ENCODE peak calls at places on chromosomes 11 and 22, in seven cellular contexts. D is AG04450, E is mammary epithelial cell, W is endothelial cell of umbilical vein, P is endothelial cell, Q is nephron progenitor cell, H is retinal pigment epithelial cell. T is an unnamed sample.

GRCh38 chr11:103961010-103961409 is 75.4 kb upstream of the DDI1 start:
- DNase-seq in H (no peak), E (peak), Q (no peak), W (no peak), D (peak), P (no peak), T (no peak)

GRCh38 chr22:27097933-27098332 is 440.5 kb downstream of the MIAT start:
- DNase-seq in E (no peak), H (no peak), W (no peak), Q (no peak), D (no peak), P (no peak), T (no peak)

GRCh38 chr11:26350002-26350401 is 18.1 kb downstream of the ANO3 start:
- DNase-seq in D (no peak), Q (no peak), W (no peak), E (no peak), H (no peak), P (no peak), T (no peak)

GRCh38 chr11:83972536-83972935 is 686.4 kb upstream of the CCDC90B start:
- DNase-seq in W (no peak), P (no peak), Q (no peak), E (no peak), D (no peak), H (no peak), T (no peak)

GRCh38 chr22:38110863-38111852 is 674 bp upstream of the BAIAP2L2 start:
- DNase-seq in Q (peak), P (no peak), E (no peak), W (no peak), H (no peak), D (no peak), T (peak)

GRCh38 chr11:125688066-125688465 is 7.4 kb upstream of the ACRV1 start:
- DNase-seq in H (no peak), E (no peak), P (no peak), Q (no peak), D (no peak), W (no peak), T (no peak)

GRCh38 chr11:131614514-131615085 is 244.2 kb downstream of the NTM start:
- DNase-seq in P (no peak), D (no peak), E (no peak), Q (no peak), W (no peak), H (no peak), T (no peak)

GRCh38 chr11:16924462-16924825 is 89.8 kb downstream of the PLEKHA7 start:
- DNase-seq in H (no peak), W (no peak), P (no peak), E (no peak), D (no peak), Q (no peak), T (no peak)

GRCh38 chr11:132126973-132127900 is 756.8 kb downstream of the NTM start:
- DNase-seq in P (peak), W (peak), D (peak), Q (peak), E (peak), H (peak), T (no peak)

GRCh38 chr11:19873730-19874129 is 161.1 kb downstream of the NAV2 start:
- DNase-seq in H (no peak), P (no peak), D (no peak), E (no peak), Q (no peak), W (no peak), T (no peak)

GRCh38 chr11:110075087-110075821 is 17.9 kb upstream of the ZC3H12C start:
- DNase-seq in E (no peak), D (no peak), Q (no peak), W (no peak), P (no peak), H (no peak), T (no peak)

GRCh38 chr11:33667819-33668467 is 32.7 kb downstream of the C11orf91 start:
- DNase-seq in P (no peak), W (no peak), H (no peak), Q (no peak), E (peak), D (no peak), T (no peak)

GRCh38 chr11:64857485-64857884 is 13.0 kb upstream of the CDC42BPG start:
- DNase-seq in P (no peak), D (no peak), H (no peak), Q (no peak), W (no peak), E (no peak), T (no peak)

GRCh38 chr11:64855596-64856304 is 11.3 kb upstream of the CDC42BPG start:
- DNase-seq in E (no peak), W (no peak), Q (no peak), P (no peak), H (no peak), D (no peak), T (no peak)

GRCh38 chr11:64858467-64859401 is 14.3 kb upstream of the CDC42BPG start:
- DNase-seq in Q (no peak), H (no peak), P (no peak), W (no peak), E (no peak), D (no peak), T (no peak)

GRCh38 chr11:64854534-64855502 is 10.4 kb upstream of the CDC42BPG start:
- DNase-seq in H (peak), Q (no peak), P (no peak), D (peak), W (peak), E (peak), T (peak)

GRCh38 chr11:64856382-64857227 is 12.2 kb upstream of the CDC42BPG start:
- DNase-seq in H (no peak), P (no peak), E (peak), Q (no peak), D (no peak), W (peak), T (peak)
- TF ChIP-seq CTCF in H (no peak), P (no peak), E (no peak), Q (no peak), D (no peak), W (peak), T (no peak)

GRCh38 chr22:17891427-17892167 is 117.3 kb upstream of the BID start:
- DNase-seq in D (no peak), H (no peak), P (peak), Q (peak), W (no peak), E (no peak), T (no peak)

GRCh38 chr22:17890892-17891291 is 116.6 kb upstream of the BID start:
- DNase-seq in P (no peak), H (no peak), Q (no peak), D (no peak), E (no peak), W (no peak), T (no peak)

GRCh38 chr22:17888439-17888838 is 114.2 kb upstream of the BID start:
- DNase-seq in H (no peak), D (no peak), Q (no peak), W (no peak), E (no peak), P (no peak), T (no peak)

GRCh38 chr22:17890245-17890671 is 116.0 kb upstream of the BID start:
- DNase-seq in P (no peak), Q (no peak), W (no peak), E (peak), H (no peak), D (no peak), T (no peak)

DNA sequence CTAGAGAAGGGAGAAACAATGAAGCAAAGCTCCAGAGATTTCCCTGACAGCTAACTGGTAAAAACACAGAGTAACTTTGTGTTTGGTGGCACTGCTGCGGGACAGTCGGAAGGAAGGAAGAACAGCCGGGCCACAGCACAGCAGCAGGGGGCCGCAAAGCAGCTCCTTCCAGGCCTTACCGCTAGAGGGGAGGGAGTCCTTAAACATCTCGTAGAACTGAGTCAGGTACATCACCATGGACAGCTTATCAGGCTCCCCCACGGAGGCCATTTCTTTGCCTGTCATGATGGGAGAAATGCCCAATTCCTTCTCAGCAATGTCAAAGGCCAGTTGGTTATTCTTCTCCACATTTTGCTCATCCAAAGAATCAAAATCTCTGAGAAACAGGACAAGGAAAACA is 114.6 kb upstream of the BID start:
- DNase-seq in Q (peak), P (peak), E (no peak), H (no peak), D (no peak), W (peak), T (no peak)
- TF ChIP-seq CTCF in Q (peak), P (no peak), E (no peak), H (peak), D (peak), W (peak), T (no peak)

GRCh38 chr11:121415861-121416260 is 36.3 kb upstream of the SORL1 start:
- DNase-seq in Q (no peak), W (no peak), D (no peak), E (peak), P (no peak), H (no peak), T (peak)

GRCh38 chr11:121416909-121417567 is 35.1 kb upstream of the SORL1 start:
- DNase-seq in P (no peak), D (peak), E (peak), Q (no peak), H (no peak), W (peak), T (peak)

GRCh38 chr11:121408830-121409229 is 43.3 kb upstream of the SORL1 start:
- DNase-seq in H (no peak), D (no peak), P (no peak), W (no peak), E (no peak), Q (no peak), T (no peak)

GRCh38 chr11:121414141-121414918 is 37.8 kb upstream of the SORL1 start:
- DNase-seq in P (no peak), E (no peak), Q (no peak), D (no peak), H (no peak), W (no peak), T (no peak)

GRCh38 chr11:121412000-121412587 is 40.0 kb upstream of the SORL1 start:
- DNase-seq in P (no peak), H (no peak), Q (no peak), E (no peak), W (no peak), D (no peak), T (no peak)
- TF ChIP-seq CTCF in P (no peak), H (no peak), Q (no peak), E (no peak), W (no peak), D (no peak), T (no peak)

GRCh38 chr11:65013692-65014145 is 241 bp upstream of the ARL2 start:
- DNase-seq in Q (peak), P (peak), D (peak), W (peak), H (no peak), E (peak), T (peak)
- TF ChIP-seq CTCF in Q (peak), P (peak), D (no peak), W (peak), H (no peak), E (no peak), T (peak)